ENCODE peak calls at places on chromosome 21, in seven cellular contexts. D is MCF 10A, X is ovary, K is astrocyte of the spinal cord, G is RWPE1, P is uterus, B is PC-9. S is an unnamed sample.

GRCh38 chr21:44984428-44984791 is 44.6 kb downstream of the SLX9 start:
- DNase-seq in K (no peak), D (no peak), X (peak; percentile 15), B (no peak), P (no peak), G (no peak), S (no peak)

GRCh38 chr21:45408811-45409261 is 3.9 kb downstream of the COL18A1 start:
- DNase-seq in D (no peak), B (no peak), G (no peak), P (no peak), X (peak; percentile 33), K (no peak), S (no peak)

GRCh38 chr21:44379991-44380865 is 26.8 kb downstream of the TRPM2 start:
- DNase-seq in D (no peak), B (no peak), G (no peak), X (no peak), K (no peak), P (no peak), S (no peak)

GRCh38 chr21:36247316-36247715 is 72.7 kb upstream of the MORC3 start:
- DNase-seq in X (no peak), P (no peak), K (peak; percentile 47), G (no peak), D (no peak), B (no peak), S (no peak)

GRCh38 chr21:35467536-35467935 is 418.4 kb upstream of the RUNX1 start:
- DNase-seq in P (no peak), G (no peak), K (no peak), B (no peak), X (no peak), D (no peak), S (no peak)

GRCh38 chr21:44347911-44348451 is 5.4 kb upstream of the TRPM2 start:
- DNase-seq in B (no peak), D (no peak), P (no peak), X (no peak), K (no peak), G (no peak), S (peak; percentile 84)

GRCh38 chr21:35705888-35706287 is 354.4 kb downstream of the SETD4 start:
- DNase-seq in K (no peak), B (no peak), P (no peak), G (no peak), X (no peak), D (no peak), S (no peak)

GRCh38 chr21:35051287-35051818 is 2.3 kb upstream of the RUNX1 start:
- DNase-seq in K (peak; percentile 89), B (peak; percentile 95), D (peak; percentile 95), G (peak; percentile 22), P (peak; percentile 32), X (peak; percentile 30), S (peak; percentile 36)

GRCh38 chr21:35974801-35975200 is 85.5 kb downstream of the SETD4 start:
- DNase-seq in B (peak; percentile 42), X (no peak), G (peak; percentile 31), D (no peak), P (no peak), K (peak; percentile 66), S (no peak)

GRCh38 chr21:43975469-43976098 is 36.5 kb upstream of the TRAPPC10 start:
- DNase-seq in K (peak; percentile 58), B (no peak), X (peak; percentile 83), D (peak; percentile 63), P (peak; percentile 81), G (peak; percentile 64), S (no peak)

GRCh38 chr21:27571706-27572105 is 604.8 kb upstream of the ADAMTS5 start:
- DNase-seq in P (no peak), B (no peak), D (peak; percentile 42), X (no peak), K (peak; percentile 72), G (peak; percentile 5), S (no peak)

GRCh38 chr21:34968414-34969333 is 80.4 kb downstream of the RUNX1 start:
- DNase-seq in X (no peak), P (no peak), D (no peak), G (no peak), B (no peak), K (no peak), S (no peak)

GRCh38 chr21:37153935-37154350 is 80.9 kb downstream of the TTC3 start:
- DNase-seq in K (no peak), P (peak; percentile 78), G (no peak), B (no peak), X (peak; percentile 61), D (no peak), S (no peak)

GRCh38 chr21:14900058-14900457 is 164.7 kb downstream of the NRIP1 start:
- DNase-seq in X (no peak), P (no peak), D (no peak), K (peak; percentile 54), G (peak; percentile 12), B (no peak), S (no peak)

GRCh38 chr21:43639470-43640178 is 19.7 kb downstream of the HSF2BP start:
- DNase-seq in P (no peak), X (no peak), B (peak; percentile 78), D (peak; percentile 86), G (peak; percentile 60), K (peak; percentile 22), S (no peak)

GRCh38 chr21:32717851-32718316 is 9.9 kb downstream of the SYNJ1 start:
- DNase-seq in P (no peak), D (no peak), X (no peak), K (peak; percentile 40), G (no peak), B (no peak), S (no peak)

GRCh38 chr21:27502801-27503200 is 535.9 kb upstream of the ADAMTS5 start:
- DNase-seq in X (no peak), D (no peak), K (no peak), G (no peak), B (no peak), P (no peak), S (no peak)

GRCh38 chr21:36753556-36753955 is 54.6 kb downstream of the SIM2 start:
- DNase-seq in G (peak; percentile 8), D (peak; percentile 23), B (no peak), K (peak; percentile 85), P (no peak), X (no peak), S (no peak)

GRCh38 chr21:35371217-35371616 is 322.1 kb upstream of the RUNX1 start:
- DNase-seq in G (no peak), D (no peak), X (no peak), B (no peak), P (no peak), K (no peak), S (no peak)

GRCh38 chr21:35850029-35850428 is 210.3 kb downstream of the SETD4 start:
- DNase-seq in B (no peak), K (peak; percentile 51), D (no peak), X (no peak), G (no peak), P (no peak), S (no peak)

GRCh38 chr21:14215971-14216621 is at the start of gene RBM11:
- DNase-seq in B (peak; percentile 43), D (peak; percentile 83), P (peak; percentile 75), G (peak; percentile 54), K (peak; percentile 46), X (peak; percentile 84), S (peak; percentile 14)

GRCh38 chr21:14120091-14120734 is 90.5 kb downstream of the LIPI start:
- DNase-seq in P (no peak), K (no peak), D (peak; percentile 66), X (no peak), G (peak; percentile 6), B (no peak), S (peak; percentile 15)

GRCh38 chr21:35053356-35054096 is 4.4 kb upstream of the RUNX1 start:
- DNase-seq in G (no peak), B (no peak), X (no peak), P (no peak), D (no peak), K (no peak), S (no peak)

GRCh38 chr21:39453571-39454179 is 1.9 kb downstream of the SH3BGR start:
- DNase-seq in K (no peak), G (no peak), X (no peak), B (no peak), D (no peak), P (no peak), S (no peak)

GRCh38 chr21:39454949-39455668 is 3.3 kb downstream of the SH3BGR start:
- DNase-seq in D (no peak), B (no peak), P (no peak), X (no peak), G (no peak), K (no peak), S (peak; percentile 36)

GRCh38 chr21:39452207-39452964 is 616 bp downstream of the SH3BGR start:
- DNase-seq in D (no peak), G (no peak), K (peak; percentile 15), X (no peak), P (no peak), B (no peak), S (no peak)

GRCh38 chr21:39452965-39453332 is 1.2 kb downstream of the SH3BGR start:
- DNase-seq in P (no peak), B (no peak), D (no peak), K (no peak), X (no peak), G (no peak), S (no peak)

DNA sequence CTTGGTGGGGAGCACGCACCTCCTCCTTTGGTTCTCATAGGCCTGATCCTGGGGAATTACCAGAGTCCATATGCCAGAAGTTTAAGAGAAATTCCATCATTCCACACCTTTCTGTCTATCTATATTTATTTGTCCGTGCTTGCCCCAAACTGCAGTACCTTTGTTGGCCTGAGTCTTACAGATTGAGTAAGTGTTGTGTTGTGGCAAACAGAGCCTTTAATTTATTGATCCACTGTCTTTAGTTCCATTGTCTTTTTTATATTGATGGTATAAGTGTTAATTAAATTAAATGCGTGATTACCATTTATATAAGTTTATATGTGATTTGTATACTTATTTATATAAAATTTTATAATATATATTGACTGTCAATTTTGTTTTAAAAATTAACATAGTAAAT is 4.9 kb downstream of the SH3BGR start:
- DNase-seq in D (no peak), B (no peak), G (no peak), X (no peak), P (no peak), K (no peak), S (no peak)
- TF ChIP-seq CTCF in D (peak; percentile 17), B (peak; percentile 41), G (no peak), X (no peak), P (no peak), K (no peak), S (no peak)

GRCh38 chr21:20627594-20627993 is 370.6 kb upstream of the NCAM2 start:
- DNase-seq in K (no peak), X (no peak), P (no peak), D (no peak), B (no peak), G (no peak), S (no peak)
- TF ChIP-seq CTCF in K (no peak), X (no peak), P (no peak), D (no peak), B (no peak), G (no peak), S (no peak)

GRCh38 chr21:41933259-41934079 is 20.3 kb downstream of the C2CD2 start:
- DNase-seq in X (no peak), D (peak; percentile 74), G (peak; percentile 69), P (no peak), B (no peak), K (no peak), S (peak; percentile 57)
- TF ChIP-seq CTCF in X (no peak), D (no peak), G (peak; percentile 70), P (peak; percentile 35), B (no peak), K (peak; percentile 38), S (peak; percentile 44)

DNA sequence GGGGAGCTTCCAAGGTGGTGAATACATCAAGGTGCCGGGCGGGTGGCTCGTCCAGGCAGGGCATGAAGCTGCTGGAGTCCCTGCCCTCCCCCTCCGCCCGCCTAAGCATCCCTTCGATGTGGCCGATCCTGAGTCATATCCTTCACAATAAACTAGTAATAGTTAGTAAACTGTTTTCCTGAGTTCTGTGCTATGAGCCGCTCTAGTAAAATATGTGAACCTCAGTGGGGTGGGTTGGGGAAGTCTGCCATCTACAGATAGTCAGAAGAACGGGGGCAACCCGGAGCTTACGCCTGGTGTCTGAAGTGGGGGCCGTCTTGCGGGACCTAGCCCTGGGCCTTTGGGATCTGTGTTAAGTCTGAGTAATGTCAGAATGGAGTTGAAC is 21.6 kb downstream of the C2CD2 start:
- DNase-seq in P (no peak), D (peak; percentile 91), X (peak; percentile 44), K (peak; percentile 89), B (no peak), G (peak; percentile 64), S (no peak)
- TF ChIP-seq CTCF in P (no peak), D (no peak), X (no peak), K (peak; percentile 46), B (no peak), G (no peak), S (no peak)

S was measured in LNCaP clone FGC.